ENCODE peak calls at places on chromosome X, in nine cellular contexts. R is lower lobe of right lung, Y is WTC11, B is fibroblast of mammary gland, O is astrocyte of the spinal cord, X is GM10248, D is hepatocyte, U is HFFc6, V is PC-3. I is an unnamed sample.

GRCh38 chrX:42680651-42681050 is 97.3 kb downstream of the PPP1R2C start:
- DNase-seq in V (no peak), R (no peak), Y (no peak), X (no peak), O (peak), U (no peak), B (peak), D (peak), I (no peak)

GRCh38 chrX:151393514-151393913 is 3.5 kb upstream of the VMA21 start:
- DNase-seq in U (no peak), B (no peak), V (no peak), Y (peak), R (no peak), O (no peak), D (no peak), X (peak), I (no peak)

GRCh38 chrX:33272986-33273385 is 61.6 kb upstream of the DMD start:
- DNase-seq in U (no peak), Y (no peak), V (no peak), B (no peak), R (no peak), X (no peak), D (no peak), O (no peak), I (no peak)

GRCh38 chrX:3777416-3777815 is 64.0 kb upstream of the PRKX start:
- DNase-seq in O (no peak), U (no peak), B (no peak), D (no peak), Y (no peak), X (no peak), V (no peak), R (no peak), I (no peak)

GRCh38 chrX:150936556-150936955 is 38.1 kb upstream of the CD99L2 start:
- DNase-seq in V (no peak), D (no peak), U (no peak), R (no peak), Y (no peak), O (no peak), X (no peak), B (no peak), I (no peak)

GRCh38 chrX:122914256-122914655 is 269.8 kb upstream of the GRIA3 start:
- DNase-seq in R (no peak), X (no peak), B (no peak), Y (no peak), V (no peak), D (no peak), U (no peak), O (no peak), I (no peak)

GRCh38 chrX:53474707-53475106 is 40.5 kb upstream of the HSD17B10 start:
- DNase-seq in V (no peak), Y (no peak), U (no peak), R (no peak), X (no peak), B (no peak), O (no peak), D (no peak), I (no peak)

GRCh38 chrX:129600981-129601424 is 53.8 kb downstream of the APLN start:
- DNase-seq in B (peak), D (peak), Y (no peak), O (peak), R (no peak), V (peak), X (no peak), U (no peak), I (no peak)

GRCh38 chrX:3216581-3216980 is 129.9 kb downstream of the MXRA5 start:
- DNase-seq in X (no peak), O (no peak), V (no peak), U (no peak), D (peak), R (no peak), Y (no peak), B (no peak), I (no peak)

GRCh38 chrX:105876658-105877057 is 54.3 kb downstream of the NRK start:
- DNase-seq in O (peak), X (no peak), D (peak), Y (no peak), B (peak), V (peak), R (no peak), U (no peak), I (no peak)

GRCh38 chrX:48919947-48920712 is 1.3 kb upstream of the PIM2 start:
- DNase-seq in B (no peak), V (no peak), U (no peak), O (no peak), X (no peak), Y (no peak), R (no peak), D (no peak), I (no peak)

GRCh38 chrX:78333521-78333920 is 6.1 kb upstream of the CYSLTR1 start:
- DNase-seq in D (no peak), O (peak), X (peak), R (no peak), Y (no peak), B (no peak), V (peak), U (no peak), I (no peak)

GRCh38 chrX:67426946-67427345 is 116.9 kb upstream of the AR start:
- DNase-seq in Y (no peak), D (no peak), O (no peak), R (no peak), V (no peak), X (no peak), B (no peak), U (no peak), I (no peak)

GRCh38 chrX:97096385-97096784 is 212.7 kb downstream of the RPA4 start:
- DNase-seq in R (no peak), U (no peak), D (no peak), Y (no peak), B (no peak), X (no peak), O (no peak), V (no peak), I (no peak)

GRCh38 chrX:632391-633042 is 1.9 kb downstream of the SHOX start:
- DNase-seq in X (no peak), B (no peak), Y (peak), U (no peak), O (no peak), V (no peak), D (no peak), R (no peak), I (no peak)

GRCh38 chrX:65601530-65602281 is 65.7 kb upstream of the MSN start:
- DNase-seq in V (peak), X (no peak), D (peak), Y (no peak), U (peak), O (peak), B (peak), R (peak), I (no peak)

GRCh38 chrX:141176586-141177451 is at the start of gene LDOC1:
- DNase-seq in U (peak), X (peak), O (peak), R (peak), V (peak), B (peak), Y (peak), D (peak), I (peak)

GRCh38 chrX:134406977-134407376 is 53.0 kb upstream of the HPRT1 start:
- DNase-seq in O (no peak), D (no peak), V (no peak), Y (no peak), B (no peak), R (no peak), U (no peak), X (no peak), I (no peak)

GRCh38 chrX:118286066-118286758 is 59.7 kb upstream of the WDR44 start:
- DNase-seq in B (no peak), U (no peak), X (no peak), V (no peak), D (no peak), R (no peak), O (no peak), Y (no peak), I (no peak)

GRCh38 chrX:27251369-27251768 is 211.8 kb downstream of the PPP4R3C start:
- DNase-seq in V (no peak), B (no peak), X (no peak), R (no peak), D (no peak), O (no peak), Y (no peak), U (no peak), I (no peak)

GRCh38 chrX:18594079-18594478 is 77.8 kb downstream of the RS1 start:
- DNase-seq in B (no peak), V (no peak), Y (no peak), D (no peak), U (no peak), R (no peak), O (no peak), X (no peak), I (no peak)

GRCh38 chrX:72005046-72005445 is 94.4 kb downstream of the NHSL2 start:
- DNase-seq in V (no peak), D (no peak), R (no peak), X (no peak), U (no peak), B (peak), Y (no peak), O (no peak), I (no peak)

GRCh38 chrX:94831364-94831763 is 1157.4 kb downstream of the FAM133A start:
- DNase-seq in X (no peak), R (no peak), B (peak), O (peak), Y (no peak), D (peak), V (peak), U (no peak), I (no peak)

GRCh38 chrX:30525732-30526131 is 51.8 kb downstream of the TASL start:
- DNase-seq in R (no peak), X (no peak), Y (no peak), U (no peak), B (no peak), D (no peak), O (no peak), V (no peak), I (no peak)

GRCh38 chrX:7027071-7027470 is 120.4 kb upstream of the STS start:
- DNase-seq in R (no peak), D (no peak), V (no peak), U (no peak), B (no peak), Y (no peak), O (no peak), X (no peak), I (no peak)

GRCh38 chrX:69618803-69619202 is 2.9 kb downstream of the EDA start:
- DNase-seq in U (no peak), Y (peak), R (no peak), D (peak), X (no peak), B (peak), V (peak), O (no peak), I (no peak)

GRCh38 chrX:143853488-143853887 is 30.4 kb upstream of the UBE2NL start:
- DNase-seq in V (no peak), U (no peak), O (no peak), X (no peak), D (no peak), R (no peak), Y (no peak), B (peak), I (no peak)

GRCh38 chrX:106927023-106927422 is 6.8 kb downstream of the CLDN2 start:
- DNase-seq in X (no peak), U (no peak), R (no peak), V (peak), D (no peak), O (no peak), Y (no peak), B (no peak), I (no peak)

GRCh38 chrX:74179499-74179898 is 124.5 kb upstream of the ZCCHC13 start:
- DNase-seq in U (no peak), Y (no peak), X (no peak), O (no peak), V (no peak), B (no peak), R (no peak), D (no peak), I (no peak)

GRCh38 chrX:42943051-42943450 is 165.1 kb upstream of the PPP1R2C start:
- DNase-seq in U (no peak), X (no peak), D (no peak), V (no peak), Y (no peak), R (no peak), O (no peak), B (no peak), I (no peak)

GRCh38 chrX:117969337-117969736 is 147.3 kb downstream of the KLHL13 start:
- DNase-seq in D (no peak), V (peak), X (no peak), O (no peak), U (no peak), B (no peak), R (no peak), Y (no peak), I (no peak)

GRCh38 chrX:20091499-20091898 is 25.2 kb downstream of the MAP7D2 start:
- DNase-seq in B (no peak), O (no peak), V (no peak), R (no peak), U (no peak), Y (no peak), D (no peak), X (no peak), I (no peak)

GRCh38 chrX:109740076-109740809 is 7.2 kb upstream of the ACSL4 start:
- DNase-seq in V (peak), X (no peak), Y (no peak), D (peak), R (no peak), U (no peak), B (peak), O (no peak), I (no peak)

GRCh38 chrX:104486691-104487090 is 79.3 kb upstream of the IL1RAPL2 start:
- DNase-seq in U (no peak), Y (no peak), D (no peak), R (no peak), V (peak), B (no peak), O (no peak), X (no peak), I (no peak)

DNA sequence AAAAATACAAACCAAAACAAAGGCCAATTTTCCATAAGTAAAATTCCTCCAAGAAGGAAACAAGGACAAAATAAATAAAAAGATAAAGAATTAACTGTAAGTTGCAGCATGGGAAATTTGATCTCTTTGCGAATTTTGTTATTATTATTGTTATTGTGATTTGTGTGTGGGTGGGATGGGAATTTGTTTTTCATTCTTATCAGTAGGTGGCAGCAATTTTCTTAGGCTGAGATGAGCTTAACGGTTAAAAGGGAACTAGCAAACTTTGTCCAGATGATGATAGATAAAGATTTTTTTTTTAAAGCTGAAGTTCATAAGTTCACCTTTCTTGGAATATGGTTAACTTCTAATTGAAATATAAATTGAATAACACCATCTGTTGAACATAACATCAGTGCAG is 83.2 kb upstream of the IL1RAPL2 start:
- DNase-seq in Y (no peak), X (no peak), V (peak), O (no peak), R (no peak), U (no peak), B (peak), D (no peak), I (no peak)
- TF ChIP-seq CTCF in Y (no peak), X (no peak), V (peak), O (peak), R (no peak), U (peak), B (peak), D (peak), I (no peak)

GRCh38 chrX:154030715-154031305 is 11.1 kb upstream of the IRAK1 start:
- DNase-seq in R (no peak), Y (no peak), X (no peak), B (no peak), D (no peak), V (no peak), U (no peak), O (no peak), I (no peak)

GRCh38 chrX:154027003-154027402 is 7.3 kb upstream of the IRAK1 start:
- DNase-seq in X (no peak), B (no peak), O (no peak), D (no peak), V (no peak), U (no peak), R (no peak), Y (no peak), I (no peak)

GRCh38 chrX:154030266-154030665 is 10.6 kb upstream of the IRAK1 start:
- DNase-seq in U (no peak), V (no peak), R (no peak), X (no peak), O (no peak), D (no peak), B (no peak), Y (no peak), I (no peak)

GRCh38 chrX:154028502-154029184 is 8.9 kb upstream of the IRAK1 start:
- DNase-seq in Y (no peak), D (no peak), X (no peak), V (no peak), U (no peak), B (no peak), O (no peak), R (no peak), I (no peak)

DNA sequence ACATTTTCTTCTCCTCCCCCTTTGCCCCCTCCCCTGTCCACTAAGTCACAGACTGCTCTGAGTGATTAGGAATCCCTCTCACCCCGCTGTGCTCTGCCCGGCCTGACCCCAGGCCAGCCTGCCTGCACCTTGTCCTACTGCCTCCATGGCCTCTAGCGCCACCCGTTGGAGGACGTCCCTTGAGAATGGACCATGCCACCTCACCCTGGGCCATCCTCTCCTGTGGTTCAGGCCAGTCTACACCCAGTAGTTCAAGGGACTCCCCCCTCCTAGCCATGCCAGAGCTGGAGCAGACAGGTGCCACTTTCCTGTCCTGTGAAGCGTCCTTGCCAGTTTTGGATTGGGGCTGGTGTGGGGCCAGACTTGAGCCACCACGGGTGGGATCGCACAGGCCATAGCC is 9.7 kb upstream of the IRAK1 start:
- DNase-seq in R (no peak), D (no peak), O (no peak), Y (peak), U (no peak), X (no peak), B (no peak), V (no peak), I (no peak)
- TF ChIP-seq CTCF in R (no peak), D (no peak), O (no peak), Y (no peak), U (no peak), X (no peak), B (no peak), V (peak), I (no peak)

DNA sequence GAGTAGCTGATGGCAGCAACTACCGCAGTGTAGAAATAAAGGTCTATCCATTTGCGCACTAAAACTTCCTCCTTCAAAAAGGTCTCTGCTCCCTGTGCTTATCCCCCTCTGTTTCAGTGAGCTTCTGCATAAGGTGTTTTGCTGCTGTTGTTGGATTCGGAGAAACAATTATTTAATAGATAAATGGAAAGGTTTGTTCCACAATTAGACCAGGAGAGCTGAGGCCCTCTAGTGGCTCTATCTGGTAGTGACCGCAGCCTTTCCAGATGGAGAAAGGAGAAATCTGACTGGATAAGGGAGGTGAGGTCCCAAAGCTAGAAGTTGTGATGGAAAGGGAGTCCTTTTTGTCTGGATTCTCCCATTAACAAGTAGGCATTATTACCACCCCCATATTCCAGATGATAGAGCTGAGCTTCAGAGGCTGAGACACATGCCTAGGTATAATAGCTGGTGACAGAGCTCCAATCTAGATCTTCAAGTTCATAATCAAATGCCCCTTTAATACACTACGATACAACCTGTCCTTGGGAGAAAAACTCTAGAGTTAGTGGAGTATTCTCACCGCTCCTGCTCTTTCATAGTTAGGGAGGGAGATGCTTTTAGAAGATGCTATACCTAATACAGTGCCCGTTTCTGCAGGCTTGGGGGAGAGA is 5.1 kb upstream of the GABRQ start:
- DNase-seq in V (peak), O (peak), U (peak), D (peak), X (no peak), R (no peak), B (peak), Y (peak), I (no peak)
- TF ChIP-seq CTCF in V (peak), O (peak), U (peak), D (peak), X (peak), R (peak), B (peak), Y (peak), I (no peak)

DNA sequence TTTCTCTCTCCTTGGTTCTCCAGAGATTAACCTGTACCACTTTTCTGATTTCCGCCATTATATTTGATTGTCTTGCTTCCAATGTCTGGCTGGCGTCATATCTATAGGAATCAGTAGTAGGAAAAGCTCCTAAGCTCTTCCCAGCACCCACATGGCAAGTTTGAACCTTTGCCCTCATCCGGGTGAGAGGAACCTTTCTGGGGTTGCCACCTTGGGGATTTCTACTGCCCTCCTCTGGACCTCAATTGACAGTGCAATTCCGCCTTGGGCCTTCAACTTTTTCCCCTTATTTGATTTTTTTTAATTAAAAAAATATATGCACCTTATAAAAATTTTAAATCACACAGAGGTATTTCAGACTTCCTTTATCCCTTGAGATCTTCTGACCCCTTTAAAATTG is 2.0 kb upstream of the CXorf66 start:
- DNase-seq in V (peak), U (no peak), O (no peak), X (peak), D (no peak), R (no peak), Y (peak), B (peak), I (no peak)
- TF ChIP-seq CTCF in V (peak), U (peak), O (no peak), X (peak), D (no peak), R (peak), Y (no peak), B (peak), I (no peak)

DNA sequence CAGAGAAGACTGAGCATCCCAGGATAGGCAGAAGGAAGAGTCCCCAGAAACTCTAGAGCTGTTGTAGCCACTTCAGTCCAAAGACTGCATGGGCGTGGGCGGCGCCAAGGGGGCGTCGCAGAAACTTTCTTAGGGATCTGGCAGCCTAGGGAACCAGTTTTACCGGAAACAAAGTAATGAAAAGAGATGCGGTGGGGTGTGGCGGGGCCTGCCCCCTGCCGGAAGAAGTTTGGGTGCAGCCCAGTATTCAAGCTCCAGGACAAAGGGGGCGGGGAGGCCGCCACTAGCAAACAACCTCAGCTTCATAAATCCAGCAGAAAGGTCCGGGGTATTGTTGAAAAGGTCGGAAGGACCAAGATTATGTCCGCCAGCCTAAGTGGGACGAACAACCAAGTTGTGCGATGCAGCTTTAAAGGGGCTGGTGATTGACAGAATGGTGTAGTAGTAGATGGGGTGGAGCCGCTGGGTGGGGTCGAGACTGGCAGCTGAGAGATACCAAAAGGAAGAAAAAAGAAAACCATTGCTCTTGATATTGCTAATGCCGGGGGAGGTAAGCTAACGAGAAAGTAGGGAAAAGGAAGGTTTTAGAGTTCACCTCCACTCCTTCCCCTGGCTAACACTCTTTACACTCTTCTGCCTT is 190.5 kb downstream of the RRAGB start:
- DNase-seq in V (peak), B (peak), Y (peak), D (peak), R (peak), O (peak), X (peak), U (peak), I (peak)
- TF ChIP-seq CTCF in V (peak), B (peak), Y (peak), D (peak), R (peak), O (no peak), X (peak), U (peak), I (no peak)

I was measured in activated B cell treated with CpG ODN at 0.5 μM for 24 hours.